ENCODE peak calls at places on chromosome 1, in six cellular contexts. One of them, this sample, is unnamed.

GRCh38 chr1:154220970-154221814 is 437 bp downstream of the UBAP2L start:
- DNase-seq in IMR-90: peak
- DNase-seq in mesenchymal stem cell: no peak
- DNase-seq in trophoblast cell: peak
- DNase-seq in neuronal stem cell: peak
- DNase-seq in H1: peak
- DNase-seq in this sample: peak

GRCh38 chr1:93805027-93805426 is 74.0 kb downstream of the DNTTIP2 start:
- DNase-seq in IMR-90: peak
- DNase-seq in mesenchymal stem cell: peak
- DNase-seq in trophoblast cell: no peak
- DNase-seq in neuronal stem cell: no peak
- DNase-seq in H1: no peak
- DNase-seq in this sample: no peak

GRCh38 chr1:22454476-22455056 is 2.9 kb downstream of the ZBTB40 start:
- DNase-seq in IMR-90: no peak
- DNase-seq in mesenchymal stem cell: no peak
- DNase-seq in trophoblast cell: peak
- DNase-seq in neuronal stem cell: no peak
- DNase-seq in H1: no peak
- DNase-seq in this sample: no peak

GRCh38 chr1:69252696-69253095 is 315.0 kb upstream of the LRRC7 start:
- DNase-seq in IMR-90: no peak
- DNase-seq in mesenchymal stem cell: no peak
- DNase-seq in trophoblast cell: no peak
- DNase-seq in neuronal stem cell: no peak
- DNase-seq in H1: no peak
- DNase-seq in this sample: no peak

GRCh38 chr1:201170533-201171062 is 16.3 kb upstream of the TMEM9 start:
- DNase-seq in IMR-90: peak
- DNase-seq in mesenchymal stem cell: peak
- DNase-seq in trophoblast cell: peak
- DNase-seq in neuronal stem cell: peak
- DNase-seq in H1: peak
- DNase-seq in this sample: peak

GRCh38 chr1:226943156-226943555 is 3.1 kb downstream of the COQ8A start:
- DNase-seq in IMR-90: peak
- DNase-seq in mesenchymal stem cell: no peak
- DNase-seq in trophoblast cell: no peak
- DNase-seq in neuronal stem cell: no peak
- DNase-seq in H1: no peak
- DNase-seq in this sample: no peak

GRCh38 chr1:43235040-43235439 is 34.7 kb upstream of the TMEM125 start:
- DNase-seq in IMR-90: no peak
- DNase-seq in mesenchymal stem cell: no peak
- DNase-seq in trophoblast cell: peak
- DNase-seq in neuronal stem cell: no peak
- DNase-seq in H1: no peak
- DNase-seq in this sample: no peak

GRCh38 chr1:213244664-213245091 is 193.6 kb downstream of the RPS6KC1 start:
- DNase-seq in IMR-90: peak
- DNase-seq in mesenchymal stem cell: peak
- DNase-seq in trophoblast cell: peak
- DNase-seq in neuronal stem cell: peak
- DNase-seq in H1: no peak
- DNase-seq in this sample: no peak

GRCh38 chr1:217948741-217949140 is 317.6 kb downstream of the SPATA17 start:
- DNase-seq in IMR-90: no peak
- DNase-seq in mesenchymal stem cell: peak
- DNase-seq in trophoblast cell: no peak
- DNase-seq in neuronal stem cell: no peak
- DNase-seq in H1: no peak
- DNase-seq in this sample: no peak

GRCh38 chr1:212962509-212962908 is 12.2 kb downstream of the VASH2 start:
- DNase-seq in IMR-90: no peak
- DNase-seq in mesenchymal stem cell: no peak
- DNase-seq in trophoblast cell: no peak
- DNase-seq in neuronal stem cell: no peak
- DNase-seq in H1: no peak
- DNase-seq in this sample: peak

GRCh38 chr1:213982814-213983588 is 4.8 kb upstream of the PROX1 start:
- DNase-seq in IMR-90: no peak
- DNase-seq in mesenchymal stem cell: no peak
- DNase-seq in trophoblast cell: no peak
- DNase-seq in neuronal stem cell: peak
- DNase-seq in H1: peak
- DNase-seq in this sample: peak

GRCh38 chr1:202644219-202645096 is 65.8 kb downstream of the SYT2 start:
- DNase-seq in IMR-90: no peak
- DNase-seq in mesenchymal stem cell: no peak
- DNase-seq in trophoblast cell: no peak
- DNase-seq in neuronal stem cell: no peak
- DNase-seq in H1: no peak
- DNase-seq in this sample: no peak
- H3K23ac ChIP-seq in IMR-90: no peak
- H3K23ac ChIP-seq in mesenchymal stem cell: no peak
- H3K23ac ChIP-seq in trophoblast cell: no peak
- H3K23ac ChIP-seq in neuronal stem cell: no peak
- H3K23ac ChIP-seq in H1: no peak
- H3K23ac ChIP-seq in this sample: no peak

DNA sequence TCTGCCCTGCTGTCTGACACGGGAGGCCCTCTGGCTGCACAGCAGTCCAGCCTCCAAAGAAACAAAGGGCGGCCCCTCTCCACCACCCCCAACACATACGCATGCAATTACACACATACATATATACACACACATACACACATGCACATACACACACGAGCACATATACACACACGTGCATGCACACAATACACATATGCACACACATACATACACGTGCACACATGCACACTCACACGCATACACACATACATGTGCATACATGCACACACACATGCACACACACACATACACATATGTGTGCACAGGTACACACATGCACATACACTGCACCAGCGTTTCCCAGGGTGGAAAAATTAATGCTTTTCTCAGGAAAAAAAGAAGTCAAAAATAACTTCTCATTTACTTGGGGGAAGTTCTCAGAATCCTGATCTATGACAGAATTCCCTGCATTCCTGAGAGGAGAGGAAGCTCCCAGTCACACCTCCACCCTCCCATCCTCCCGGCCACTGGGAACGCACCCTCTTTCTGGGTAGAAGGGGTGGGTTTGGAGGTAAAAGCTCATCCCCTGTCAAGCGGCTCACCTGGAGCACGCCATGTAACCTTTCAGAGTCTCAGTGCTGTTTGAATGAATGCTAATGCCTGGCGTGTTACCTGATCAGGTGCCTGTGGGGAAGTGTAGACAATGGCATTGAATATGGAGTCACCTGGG is 33.1 kb upstream of the KLHDC7A start:
- DNase-seq in IMR-90: no peak
- DNase-seq in mesenchymal stem cell: no peak
- DNase-seq in trophoblast cell: no peak
- DNase-seq in neuronal stem cell: no peak
- DNase-seq in H1: no peak
- DNase-seq in this sample: no peak
- H3K23ac ChIP-seq in IMR-90: no peak
- H3K23ac ChIP-seq in mesenchymal stem cell: no peak
- H3K23ac ChIP-seq in trophoblast cell: no peak
- H3K23ac ChIP-seq in neuronal stem cell: no peak
- H3K23ac ChIP-seq in H1: peak
- H3K23ac ChIP-seq in this sample: no peak

DNA sequence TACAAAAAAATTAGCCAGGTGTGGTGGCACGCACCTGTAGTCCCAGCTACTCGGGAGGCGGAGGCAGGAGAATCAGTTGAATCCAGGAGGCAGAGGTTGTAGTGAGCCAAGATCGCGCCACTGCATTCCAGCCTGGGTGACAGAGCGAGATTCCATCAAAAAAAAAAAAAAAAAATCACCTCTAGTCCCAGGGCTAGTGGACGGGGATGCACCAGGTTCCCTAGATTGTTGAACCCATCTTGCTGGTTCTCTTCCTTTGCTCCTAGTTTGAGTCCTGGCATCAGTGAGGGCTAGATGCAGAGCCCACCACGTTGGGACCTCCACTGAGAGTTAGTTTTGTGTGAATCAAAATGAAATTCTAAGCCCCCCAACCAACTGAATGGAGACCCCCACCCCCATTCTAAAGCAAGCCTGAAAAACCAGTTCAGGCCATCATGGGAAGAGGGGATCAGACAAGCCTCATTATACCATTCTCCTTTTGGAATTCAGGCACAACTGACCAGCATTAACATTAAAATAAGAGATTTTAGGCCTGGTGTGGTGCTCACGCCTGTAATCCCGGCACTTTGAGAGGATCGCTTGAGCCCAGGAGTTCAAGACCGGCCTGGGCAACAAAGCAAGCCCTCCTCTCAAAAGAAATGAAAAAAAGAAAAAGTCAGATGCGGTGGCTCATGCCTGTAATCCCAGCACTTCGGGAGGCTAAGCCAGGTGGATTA is 17.9 kb upstream of the L1TD1 start:
- DNase-seq in IMR-90: no peak
- DNase-seq in mesenchymal stem cell: no peak
- DNase-seq in trophoblast cell: peak
- DNase-seq in neuronal stem cell: no peak
- DNase-seq in H1: no peak
- DNase-seq in this sample: no peak
- H3K23ac ChIP-seq in IMR-90: no peak
- H3K23ac ChIP-seq in mesenchymal stem cell: no peak
- H3K23ac ChIP-seq in trophoblast cell: no peak
- H3K23ac ChIP-seq in neuronal stem cell: no peak
- H3K23ac ChIP-seq in H1: no peak
- H3K23ac ChIP-seq in this sample: no peak

GRCh38 chr1:220527279-220528048 is 472 bp upstream of the MARK1 start:
- DNase-seq in IMR-90: no peak
- DNase-seq in mesenchymal stem cell: peak
- DNase-seq in trophoblast cell: peak
- DNase-seq in neuronal stem cell: peak
- DNase-seq in H1: peak
- DNase-seq in this sample: peak
- H3K23ac ChIP-seq in IMR-90: peak
- H3K23ac ChIP-seq in mesenchymal stem cell: no peak
- H3K23ac ChIP-seq in trophoblast cell: no peak
- H3K23ac ChIP-seq in neuronal stem cell: no peak
- H3K23ac ChIP-seq in H1: no peak
- H3K23ac ChIP-seq in this sample: no peak

This sample was measured in H9.